ENCODE peak calls at places on chromosome 18, in ten cellular contexts. C is small intestine, E is neural progenitor cell, Y is keratinocyte, B is vagina, R is cardiac muscle cell, H is IMR-90, N is WERI-Rb-1, Z is adrenal gland, I is tibial artery. O is an unnamed sample.

GRCh38 chr18:48763714-48764100 is 187.1 kb downstream of the SMAD7 start:
- DNase-seq in H (no peak), C (no peak), Z (no peak), Y (no peak), B (no peak), I (no peak), E (no peak), N (no peak), R (no peak), O (no peak)

GRCh38 chr18:21742323-21742687 is 1.7 kb downstream of the MIB1 start:
- DNase-seq in N (no peak), Y (no peak), I (no peak), H (peak; percentile 30), Z (no peak), C (no peak), E (no peak), R (no peak), B (no peak), O (no peak)

GRCh38 chr18:54203914-54204313 is 20.6 kb downstream of the MBD2 start:
- DNase-seq in R (no peak), H (no peak), B (no peak), E (no peak), Y (no peak), C (no peak), N (no peak), Z (no peak), I (no peak), O (no peak)

GRCh38 chr18:31301201-31301655 is 16.7 kb upstream of the DSG1 start:
- DNase-seq in Z (no peak), I (no peak), R (peak; percentile 32), Y (peak; percentile 74), C (peak; percentile 23), H (peak; percentile 7), B (no peak), E (peak; percentile 69), N (no peak), O (no peak)

GRCh38 chr18:77108821-77109692 is 23.5 kb downstream of the MBP start:
- DNase-seq in B (no peak), N (no peak), E (no peak), C (no peak), R (no peak), Y (no peak), H (no peak), I (peak; percentile 55), Z (no peak), O (no peak)

GRCh38 chr18:8800445-8800844 is 95.1 kb downstream of the MTCL1 start:
- DNase-seq in R (peak; percentile 96), C (no peak), H (peak; percentile 100), E (peak; percentile 76), Z (no peak), Y (peak; percentile 96), B (no peak), I (no peak), N (no peak), O (no peak)

GRCh38 chr18:21894619-21895367 is 154.2 kb downstream of the MIB1 start:
- DNase-seq in H (peak; percentile 51), B (no peak), I (no peak), Z (peak; percentile 70), R (peak; percentile 73), C (peak; percentile 32), E (no peak), Y (no peak), N (no peak), O (no peak)

GRCh38 chr18:36905560-36905959 is 76.6 kb downstream of the KIAA1328 start:
- DNase-seq in E (no peak), H (no peak), I (no peak), B (no peak), Z (no peak), Y (no peak), N (no peak), C (no peak), R (no peak), O (no peak)

GRCh38 chr18:22933958-22934423 is 863 bp downstream of the RBBP8 start:
- DNase-seq in I (no peak), C (no peak), Z (no peak), E (no peak), B (no peak), N (no peak), R (no peak), Y (no peak), H (peak; percentile 6), O (no peak)
- H3K27ac ChIP-seq in I (peak overlapping the region; percentile 97), C (peak overlapping the region; percentile 92), Z (peak overlapping the region; percentile 96), E (peak overlapping the region; percentile 95), B (peak overlapping the region; percentile 99), N (peak overlapping the region; percentile 99), R (no peak overlapping the region), Y (peak overlapping the region; percentile 90), H (peak overlapping the region; percentile 19), O (peak overlapping the region; percentile 82)

GRCh38 chr18:10057401-10057800 is 143.6 kb downstream of the VAPA start:
- DNase-seq in Y (no peak), C (no peak), N (no peak), H (no peak), E (no peak), R (no peak), B (no peak), I (peak; percentile 65), Z (no peak), O (no peak)

GRCh38 chr18:10056506-10056905 is 142.7 kb downstream of the VAPA start:
- DNase-seq in N (no peak), B (no peak), E (no peak), I (peak; percentile 57), Z (no peak), C (no peak), R (no peak), Y (no peak), H (no peak), O (no peak)

GRCh38 chr18:10053861-10054260 is 140.0 kb downstream of the VAPA start:
- DNase-seq in E (no peak), R (no peak), H (no peak), Y (no peak), N (peak; percentile 70), C (no peak), I (peak; percentile 61), B (no peak), Z (no peak), O (no peak)

GRCh38 chr18:10054366-10054765 is 140.6 kb downstream of the VAPA start:
- DNase-seq in E (no peak), R (no peak), C (no peak), Z (no peak), I (peak; percentile 32), B (no peak), N (peak; percentile 56), H (no peak), Y (no peak), O (no peak)

DNA sequence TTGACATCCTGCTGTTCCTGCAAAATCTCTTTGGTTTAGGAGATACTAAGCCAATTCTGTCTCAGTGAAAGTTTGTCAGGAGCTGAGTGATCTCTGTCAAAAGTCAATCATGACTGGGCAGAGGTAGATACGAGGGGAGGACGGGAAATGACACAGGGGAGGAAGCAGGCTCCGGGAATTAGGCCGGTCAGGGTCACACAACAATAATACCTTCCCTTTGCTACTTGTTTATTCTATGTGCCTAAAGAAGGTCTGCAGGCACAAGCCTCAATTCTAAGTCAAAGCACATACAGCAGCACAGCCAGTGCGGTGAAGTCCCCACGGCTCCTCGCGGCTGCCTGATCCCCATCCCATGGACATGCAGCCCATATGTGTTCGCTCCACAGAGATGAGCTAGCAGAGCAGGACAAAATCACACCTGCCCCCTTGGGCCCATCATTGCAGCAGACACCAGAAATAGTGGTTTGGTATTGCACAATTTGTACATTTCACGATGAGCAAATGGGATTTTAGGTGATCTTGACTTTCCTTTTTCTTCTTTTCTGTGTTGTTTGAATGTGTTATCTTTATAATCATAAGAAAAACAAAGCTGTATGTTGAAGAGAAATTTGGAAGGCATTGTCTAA is 141.4 kb downstream of the VAPA start:
- DNase-seq in R (no peak), Z (no peak), N (no peak), I (peak; percentile 55), Y (no peak), B (no peak), E (no peak), H (no peak), C (no peak), O (no peak)
- H3K27ac ChIP-seq in R (no peak overlapping the region), Z (no peak overlapping the region), N (peak overlapping the region; percentile 74), I (no peak overlapping the region), Y (no peak overlapping the region), B (peak overlapping the region; percentile 11), E (no peak overlapping the region), H (no peak overlapping the region), C (no peak overlapping the region), O (no peak overlapping the region)

DNA sequence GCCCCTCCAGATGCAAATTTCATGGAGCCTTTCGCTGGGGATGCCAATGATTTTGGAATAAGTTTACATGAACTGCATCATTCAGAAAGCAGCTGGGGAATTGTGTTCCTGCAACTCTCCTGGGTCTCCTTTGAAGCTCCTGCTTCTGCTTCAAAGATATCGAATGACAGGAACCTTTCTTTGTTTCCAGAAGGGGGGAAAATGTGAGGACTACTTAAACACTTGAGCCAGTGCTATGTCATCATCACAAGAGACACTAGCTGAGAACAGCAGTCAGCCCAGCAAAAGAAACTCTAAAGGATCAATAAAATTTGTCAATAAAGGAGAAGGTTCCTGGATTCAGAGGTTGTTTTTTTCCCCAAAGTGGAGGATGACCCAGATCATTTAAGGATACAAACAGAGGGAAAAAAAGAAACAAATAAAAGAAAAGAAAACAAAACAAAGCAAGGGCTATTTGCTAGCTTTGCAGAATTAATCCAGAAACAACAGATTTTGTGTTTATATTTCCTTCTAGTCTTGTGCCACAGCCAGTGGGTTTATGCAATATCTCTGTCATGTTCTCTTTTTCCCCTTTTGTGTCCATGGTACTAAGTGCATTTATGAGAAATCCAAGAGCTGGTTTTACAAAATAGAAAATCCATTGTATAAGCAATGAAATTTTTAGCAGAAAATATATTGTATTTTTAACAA is 463.7 kb downstream of the CDH2 start:
- DNase-seq in Y (no peak), H (no peak), N (no peak), R (peak; percentile 3), E (peak; percentile 65), I (no peak), C (no peak), Z (no peak), B (no peak), O (no peak)
- H3K27ac ChIP-seq in Y (no peak overlapping the region), H (no peak overlapping the region), N (no peak overlapping the region), R (peak overlapping the region; percentile 12), E (peak overlapping the region; percentile 93), I (no peak overlapping the region), C (no peak overlapping the region), Z (no peak overlapping the region), B (no peak overlapping the region), O (no peak overlapping the region)

DNA sequence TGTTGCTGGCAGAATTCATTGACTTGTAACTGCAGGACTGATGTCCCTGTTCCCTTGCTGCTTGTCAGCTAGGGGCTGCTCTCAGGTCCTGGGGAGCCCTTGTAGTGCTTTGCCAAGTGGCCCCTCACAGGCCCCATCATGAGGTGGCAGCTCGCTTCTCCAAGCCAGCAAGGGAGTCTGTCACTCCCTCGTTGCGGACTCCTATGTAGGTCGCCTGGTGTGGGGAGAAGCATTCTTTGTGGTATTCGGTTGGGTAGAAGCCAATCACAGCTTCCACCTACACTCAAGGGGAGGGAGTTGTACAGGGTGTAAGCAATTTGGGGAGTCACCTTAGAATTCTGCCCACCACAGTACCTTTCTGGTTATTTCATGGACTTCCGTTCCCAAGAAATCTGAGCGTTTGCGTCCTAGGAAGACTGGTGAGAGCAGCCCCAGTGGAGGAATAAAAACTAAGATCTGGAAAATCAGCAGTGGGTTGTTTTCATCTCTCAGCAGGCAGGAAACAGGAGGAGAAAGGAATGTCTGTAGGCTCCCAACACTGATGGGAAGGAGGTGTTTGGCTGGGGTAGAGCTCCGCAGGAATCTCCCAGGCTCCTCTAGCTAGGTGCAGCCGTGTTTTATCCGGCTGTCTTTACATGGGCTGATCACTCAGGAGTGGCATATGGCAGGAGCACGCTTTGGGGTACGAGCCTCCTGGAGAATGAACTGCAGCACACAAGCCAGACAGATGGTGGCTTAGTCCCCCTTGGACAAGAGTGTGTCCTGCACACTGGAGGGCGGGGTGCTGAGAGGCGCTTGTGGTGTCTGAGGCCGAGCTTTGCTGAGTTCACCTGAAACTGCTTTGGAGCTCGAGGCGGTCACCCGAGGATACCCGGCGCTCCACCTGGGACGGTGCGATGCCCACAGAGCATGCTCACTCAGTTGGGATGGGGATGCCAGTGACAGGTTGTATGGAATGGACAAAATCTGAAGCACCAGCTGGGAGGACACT is 58.3 kb downstream of the LDLRAD4 start:
- DNase-seq in H (no peak), Y (no peak), N (peak; percentile 93), I (no peak), B (no peak), E (no peak), R (no peak), C (no peak), Z (no peak), O (peak; percentile 49)
- H3K27ac ChIP-seq in H (no peak overlapping the region), Y (no peak overlapping the region), N (peak overlapping the region; percentile 22), I (peak overlapping the region; percentile 26), B (no peak overlapping the region), E (no peak overlapping the region), R (no peak overlapping the region), C (no peak overlapping the region), Z (no peak overlapping the region), O (peak overlapping the region; percentile 51)